ENCODE peak calls at places on chromosomes 6 and 20, in five cellular contexts. One of them, this sample, is unnamed.

GRCh38 chr6:89433637-89434499 is 916 bp downstream of the ANKRD6 start:
- DNase-seq in GM13976: peak
- DNase-seq in cardiac muscle cell: peak
- DNase-seq in A549: no peak
- DNase-seq in prostate gland: peak
- DNase-seq in this sample: no peak

GRCh38 chr6:15063253-15063853 is 182.5 kb upstream of the JARID2 start:
- DNase-seq in cardiac muscle cell: no peak
- DNase-seq in A549: no peak
- DNase-seq in prostate gland: no peak
- DNase-seq in GM13976: no peak
- DNase-seq in this sample: peak

GRCh38 chr6:163354779-163355431 is 59.6 kb upstream of the QKI start:
- DNase-seq in GM13976: no peak
- DNase-seq in prostate gland: no peak
- DNase-seq in cardiac muscle cell: no peak
- DNase-seq in A549: no peak
- DNase-seq in this sample: peak

GRCh38 chr20:16490696-16491095 is 82.6 kb downstream of the KIF16B start:
- DNase-seq in prostate gland: no peak
- DNase-seq in cardiac muscle cell: no peak
- DNase-seq in A549: no peak
- DNase-seq in GM13976: no peak
- DNase-seq in this sample: no peak

GRCh38 chr20:8153281-8153908 is 21.3 kb downstream of the PLCB1 start:
- DNase-seq in GM13976: no peak
- DNase-seq in prostate gland: peak
- DNase-seq in A549: no peak
- DNase-seq in cardiac muscle cell: peak
- DNase-seq in this sample: peak

GRCh38 chr6:152273002-152273401 is 364.2 kb downstream of the SYNE1 start:
- DNase-seq in cardiac muscle cell: no peak
- DNase-seq in A549: no peak
- DNase-seq in prostate gland: no peak
- DNase-seq in GM13976: no peak
- DNase-seq in this sample: peak

GRCh38 chr6:77650098-77650663 is 2.7 kb upstream of the MEI4 start:
- DNase-seq in A549: no peak
- DNase-seq in GM13976: peak
- DNase-seq in cardiac muscle cell: peak
- DNase-seq in prostate gland: no peak
- DNase-seq in this sample: no peak

GRCh38 chr6:135162678-135163439 is 18.2 kb upstream of the MYB start:
- DNase-seq in A549: peak
- DNase-seq in prostate gland: no peak
- DNase-seq in cardiac muscle cell: peak
- DNase-seq in GM13976: no peak
- DNase-seq in this sample: no peak

GRCh38 chr20:5189917-5190316 is 63.1 kb downstream of the CDS2 start:
- DNase-seq in cardiac muscle cell: no peak
- DNase-seq in GM13976: no peak
- DNase-seq in prostate gland: no peak
- DNase-seq in A549: no peak
- DNase-seq in this sample: no peak

GRCh38 chr6:20751293-20751946 is 217.2 kb downstream of the CDKAL1 start:
- DNase-seq in prostate gland: no peak
- DNase-seq in cardiac muscle cell: no peak
- DNase-seq in GM13976: no peak
- DNase-seq in A549: no peak
- DNase-seq in this sample: peak

GRCh38 chr20:9609892-9610502 is 95.6 kb downstream of the LAMP5 start:
- DNase-seq in A549: no peak
- DNase-seq in GM13976: peak
- DNase-seq in prostate gland: peak
- DNase-seq in cardiac muscle cell: peak
- DNase-seq in this sample: peak

GRCh38 chr6:157148391-157149323 is 174.7 kb downstream of the TMEM242 start:
- DNase-seq in A549: peak
- DNase-seq in cardiac muscle cell: no peak
- DNase-seq in GM13976: no peak
- DNase-seq in prostate gland: peak
- DNase-seq in this sample: peak

GRCh38 chr20:58623579-58624473 is 27.3 kb upstream of the STX16 start:
- DNase-seq in GM13976: no peak
- DNase-seq in prostate gland: no peak
- DNase-seq in cardiac muscle cell: no peak
- DNase-seq in A549: peak
- DNase-seq in this sample: peak

GRCh38 chr6:27940766-27941165 is 16.3 kb upstream of the OR2B6 start:
- DNase-seq in A549: no peak
- DNase-seq in cardiac muscle cell: no peak
- DNase-seq in prostate gland: no peak
- DNase-seq in GM13976: no peak
- DNase-seq in this sample: no peak

GRCh38 chr6:4486543-4487319 is 289.5 kb upstream of the CDYL start:
- DNase-seq in cardiac muscle cell: peak
- DNase-seq in GM13976: no peak
- DNase-seq in prostate gland: no peak
- DNase-seq in A549: no peak
- DNase-seq in this sample: peak

GRCh38 chr20:8133816-8134451 is 1.9 kb downstream of the PLCB1 start:
- DNase-seq in GM13976: no peak
- DNase-seq in A549: no peak
- DNase-seq in prostate gland: no peak
- DNase-seq in cardiac muscle cell: no peak
- DNase-seq in this sample: no peak

GRCh38 chr6:108714012-108714773 is 134.0 kb upstream of the ARMC2 start:
- DNase-seq in prostate gland: no peak
- DNase-seq in cardiac muscle cell: no peak
- DNase-seq in GM13976: no peak
- DNase-seq in A549: no peak
- DNase-seq in this sample: peak

GRCh38 chr20:4113996-4114603 is 98.7 kb upstream of the RNF24 start:
- DNase-seq in GM13976: no peak
- DNase-seq in A549: no peak
- DNase-seq in cardiac muscle cell: no peak
- DNase-seq in prostate gland: no peak
- DNase-seq in this sample: no peak

GRCh38 chr6:51098801-51099200 is 280.1 kb downstream of the TFAP2B start:
- DNase-seq in cardiac muscle cell: no peak
- DNase-seq in A549: no peak
- DNase-seq in GM13976: no peak
- DNase-seq in prostate gland: no peak
- DNase-seq in this sample: no peak

GRCh38 chr20:41245086-41245707 is 72.3 kb downstream of the ZHX3 start:
- DNase-seq in A549: no peak
- DNase-seq in cardiac muscle cell: peak
- DNase-seq in GM13976: no peak
- DNase-seq in prostate gland: no peak
- DNase-seq in this sample: peak

GRCh38 chr6:35034411-35035171 is 106.5 kb downstream of the TCP11 start:
- DNase-seq in A549: no peak
- DNase-seq in cardiac muscle cell: no peak
- DNase-seq in prostate gland: peak
- DNase-seq in GM13976: no peak
- DNase-seq in this sample: no peak

GRCh38 chr20:62211216-62211615 is 8.9 kb downstream of the HRH3 start:
- DNase-seq in cardiac muscle cell: no peak
- DNase-seq in prostate gland: no peak
- DNase-seq in A549: no peak
- DNase-seq in GM13976: no peak
- DNase-seq in this sample: no peak

GRCh38 chr20:36742558-36742957 is 3.3 kb downstream of the NDRG3 start:
- DNase-seq in GM13976: no peak
- DNase-seq in cardiac muscle cell: no peak
- DNase-seq in prostate gland: no peak
- DNase-seq in A549: no peak
- DNase-seq in this sample: no peak

GRCh38 chr20:11214281-11214680 is 540.5 kb upstream of the JAG1 start:
- DNase-seq in GM13976: no peak
- DNase-seq in prostate gland: no peak
- DNase-seq in A549: no peak
- DNase-seq in cardiac muscle cell: peak
- DNase-seq in this sample: no peak

GRCh38 chr6:84687487-84687886 is 76.9 kb downstream of the TBX18 start:
- DNase-seq in cardiac muscle cell: no peak
- DNase-seq in A549: no peak
- DNase-seq in prostate gland: no peak
- DNase-seq in GM13976: no peak
- DNase-seq in this sample: no peak

GRCh38 chr6:138945354-138945753 is 42.7 kb downstream of the REPS1 start:
- DNase-seq in A549: peak
- DNase-seq in prostate gland: no peak
- DNase-seq in GM13976: no peak
- DNase-seq in cardiac muscle cell: no peak
- DNase-seq in this sample: no peak

GRCh38 chr6:138944412-138944811 is 43.6 kb downstream of the REPS1 start:
- DNase-seq in prostate gland: no peak
- DNase-seq in GM13976: peak
- DNase-seq in cardiac muscle cell: no peak
- DNase-seq in A549: peak
- DNase-seq in this sample: peak

GRCh38 chr6:138948028-138948427 is 40.0 kb downstream of the REPS1 start:
- DNase-seq in GM13976: no peak
- DNase-seq in cardiac muscle cell: no peak
- DNase-seq in prostate gland: no peak
- DNase-seq in A549: no peak
- DNase-seq in this sample: no peak

GRCh38 chr6:138953451-138953850 is 34.6 kb downstream of the REPS1 start:
- DNase-seq in prostate gland: no peak
- DNase-seq in cardiac muscle cell: no peak
- DNase-seq in GM13976: no peak
- DNase-seq in A549: no peak
- DNase-seq in this sample: no peak

GRCh38 chr6:138948780-138949179 is 39.3 kb downstream of the REPS1 start:
- DNase-seq in GM13976: no peak
- DNase-seq in prostate gland: no peak
- DNase-seq in cardiac muscle cell: no peak
- DNase-seq in A549: no peak
- DNase-seq in this sample: no peak
- TF ChIP-seq CTCF in GM13976: no peak
- TF ChIP-seq CTCF in prostate gland: no peak
- TF ChIP-seq CTCF in cardiac muscle cell: no peak
- TF ChIP-seq CTCF in A549: no peak
- TF ChIP-seq CTCF in this sample: peak

GRCh38 chr6:45942953-45943352 is 72.7 kb downstream of the CLIC5 start:
- DNase-seq in GM13976: no peak
- DNase-seq in prostate gland: no peak
- DNase-seq in A549: no peak
- DNase-seq in cardiac muscle cell: no peak
- DNase-seq in this sample: no peak

GRCh38 chr6:45949256-45949655 is 66.4 kb downstream of the CLIC5 start:
- DNase-seq in cardiac muscle cell: no peak
- DNase-seq in A549: no peak
- DNase-seq in prostate gland: no peak
- DNase-seq in GM13976: no peak
- DNase-seq in this sample: no peak

GRCh38 chr6:45947807-45948206 is 67.9 kb downstream of the CLIC5 start:
- DNase-seq in GM13976: no peak
- DNase-seq in cardiac muscle cell: no peak
- DNase-seq in A549: no peak
- DNase-seq in prostate gland: no peak
- DNase-seq in this sample: no peak

GRCh38 chr6:45946887-45947286 is 68.8 kb downstream of the CLIC5 start:
- DNase-seq in cardiac muscle cell: no peak
- DNase-seq in prostate gland: no peak
- DNase-seq in GM13976: no peak
- DNase-seq in A549: no peak
- DNase-seq in this sample: peak

GRCh38 chr6:45946352-45946751 is 69.3 kb downstream of the CLIC5 start:
- DNase-seq in A549: no peak
- DNase-seq in prostate gland: no peak
- DNase-seq in cardiac muscle cell: peak
- DNase-seq in GM13976: no peak
- DNase-seq in this sample: peak
- TF ChIP-seq CTCF in A549: no peak
- TF ChIP-seq CTCF in prostate gland: no peak
- TF ChIP-seq CTCF in cardiac muscle cell: peak
- TF ChIP-seq CTCF in GM13976: no peak
- TF ChIP-seq CTCF in this sample: peak

GRCh38 chr6:42093582-42094329 is 43.4 kb downstream of the TAF8 start:
- DNase-seq in GM13976: no peak
- DNase-seq in cardiac muscle cell: peak
- DNase-seq in A549: no peak
- DNase-seq in prostate gland: no peak
- DNase-seq in this sample: no peak

GRCh38 chr6:42099340-42100028 is 42.9 kb downstream of the C6orf132 start:
- DNase-seq in A549: no peak
- DNase-seq in GM13976: no peak
- DNase-seq in cardiac muscle cell: no peak
- DNase-seq in prostate gland: peak
- DNase-seq in this sample: peak

GRCh38 chr6:42091718-42092023 is 41.3 kb downstream of the TAF8 start:
- DNase-seq in A549: no peak
- DNase-seq in prostate gland: no peak
- DNase-seq in cardiac muscle cell: no peak
- DNase-seq in GM13976: no peak
- DNase-seq in this sample: no peak

GRCh38 chr6:42095066-42095465 is 44.7 kb downstream of the TAF8 start:
- DNase-seq in cardiac muscle cell: no peak
- DNase-seq in GM13976: no peak
- DNase-seq in A549: no peak
- DNase-seq in prostate gland: no peak
- DNase-seq in this sample: no peak

DNA sequence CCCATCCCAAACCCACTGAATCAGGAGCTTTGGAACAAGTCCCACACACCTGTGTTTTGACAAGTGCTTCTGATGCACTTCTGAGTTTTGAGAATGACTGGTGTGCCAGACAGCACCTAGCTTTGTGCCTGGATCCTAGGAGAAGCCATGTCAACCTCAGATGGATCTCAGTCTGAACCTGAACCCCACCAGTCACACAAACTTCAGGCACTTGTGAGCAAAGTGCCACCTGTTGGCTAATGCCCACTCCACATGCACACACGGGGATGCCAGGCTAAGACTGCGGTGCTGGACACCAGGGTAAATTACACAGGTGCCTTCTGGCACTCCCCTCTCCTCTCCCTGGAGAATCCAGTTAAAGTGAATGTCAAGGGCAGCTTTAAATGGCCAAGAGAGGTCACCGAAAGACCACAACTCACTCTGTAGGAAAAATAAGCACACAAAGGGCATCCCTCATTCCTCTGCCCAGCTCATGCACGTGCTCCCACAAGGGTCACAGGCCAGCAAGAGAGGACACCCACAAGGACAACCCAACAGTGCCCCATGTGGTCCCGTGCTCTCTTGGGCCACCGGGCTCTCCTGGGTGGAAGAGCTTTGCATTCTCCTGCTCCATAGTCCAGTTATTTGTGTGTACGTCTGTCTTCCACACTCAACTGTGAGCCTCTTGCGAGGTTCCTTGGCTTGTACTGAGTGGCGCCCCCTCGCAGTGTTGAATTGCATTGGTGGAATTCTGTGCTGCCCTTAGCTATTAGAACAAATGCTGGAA is 45.6 kb downstream of the TAF8 start:
- DNase-seq in cardiac muscle cell: peak
- DNase-seq in A549: no peak
- DNase-seq in GM13976: no peak
- DNase-seq in prostate gland: no peak
- DNase-seq in this sample: no peak
- TF ChIP-seq CTCF in cardiac muscle cell: peak
- TF ChIP-seq CTCF in A549: no peak
- TF ChIP-seq CTCF in GM13976: no peak
- TF ChIP-seq CTCF in prostate gland: no peak
- TF ChIP-seq CTCF in this sample: peak

GRCh38 chr20:55057779-55058415 is 582.5 kb downstream of the DOK5 start:
- DNase-seq in GM13976: no peak
- DNase-seq in prostate gland: no peak
- DNase-seq in cardiac muscle cell: peak
- DNase-seq in A549: no peak
- DNase-seq in this sample: no peak
- TF ChIP-seq CTCF in GM13976: no peak
- TF ChIP-seq CTCF in prostate gland: peak
- TF ChIP-seq CTCF in cardiac muscle cell: no peak
- TF ChIP-seq CTCF in A549: no peak
- TF ChIP-seq CTCF in this sample: no peak

This sample was measured in fibroblast of villous mesenchyme.